ENCODE peak calls at places on chromosomes 4 and X, in eight cellular contexts. P is sigmoid colon, N is thyroid gland, W is tibial nerve, L is Peyer's patch, K is A549, E is erythroblast, T is suprapubic skin. D is an unnamed sample.

GRCh38 chrX:126670258-126670657 is 117.6 kb upstream of the DCAF12L1 start:
- DNase-seq in T (no peak), P (no peak), L (no peak), K (no peak), N (no peak), W (no peak), E (no peak), D (no peak)

GRCh38 chr4:71221510-71222466 is 117.0 kb upstream of the SLC4A4 start:
- DNase-seq in W (no peak), P (no peak), K (no peak), L (no peak), E (no peak), T (no peak), N (no peak), D (no peak)

GRCh38 chr4:155597933-155598451 is 68.7 kb upstream of the GUCY1A1 start:
- DNase-seq in T (no peak), W (no peak), N (no peak), L (no peak), E (no peak), P (no peak), K (no peak), D (no peak)

GRCh38 chr4:26197018-26197779 is 123.6 kb upstream of the RBPJ start:
- DNase-seq in E (no peak), N (no peak), W (no peak), L (no peak), K (peak), T (no peak), P (no peak), D (peak)

GRCh38 chrX:107272431-107272921 is 66.1 kb downstream of the DNAAF6 start:
- DNase-seq in W (no peak), L (no peak), N (peak), K (peak), P (no peak), E (peak), T (no peak), D (no peak)

GRCh38 chr4:182789588-182789987 is 127.6 kb downstream of the DCTD start:
- DNase-seq in P (no peak), L (no peak), T (no peak), K (no peak), N (no peak), E (no peak), W (no peak), D (no peak)

GRCh38 chrX:69431417-69431816 is 72.7 kb upstream of the NALF2 start:
- DNase-seq in T (no peak), W (no peak), K (no peak), E (no peak), L (no peak), N (no peak), P (no peak), D (no peak)

GRCh38 chr4:82799006-82799881 is 648 bp upstream of the SCD5 start:
- DNase-seq in T (no peak), N (peak), L (no peak), P (no peak), E (no peak), W (no peak), K (no peak), D (no peak)

GRCh38 chrX:71910526-71911022 is at the start of gene NHSL2:
- DNase-seq in N (peak), K (no peak), T (no peak), E (no peak), L (no peak), P (peak), W (no peak), D (no peak)

GRCh38 chrX:110006161-110006560 is 3.2 kb downstream of the TMEM164 start:
- DNase-seq in E (no peak), L (no peak), W (no peak), K (no peak), T (no peak), P (no peak), N (peak), D (no peak)

GRCh38 chrX:135974279-135974856 is 580 bp upstream of the MMGT1 start:
- DNase-seq in K (peak), N (peak), E (peak), W (peak), P (peak), T (peak), L (peak), D (peak)

GRCh38 chr4:144647095-144647959 is 1.4 kb downstream of the HHIP start:
- DNase-seq in W (no peak), K (peak), E (peak), L (no peak), T (no peak), N (no peak), P (no peak), D (no peak)

GRCh38 chr4:48195853-48196252 is 61.8 kb upstream of the TXK start:
- DNase-seq in T (no peak), W (no peak), K (no peak), L (no peak), P (no peak), N (no peak), E (no peak), D (no peak)
- TF ChIP-seq POLR2A in T (no peak), W (no peak), K (no peak), L (no peak), P (no peak), N (no peak), E (no peak), D (no peak)

GRCh38 chrX:57286507-57287251 is at the start of gene FAAH2:
- DNase-seq in N (peak), T (no peak), L (peak), P (no peak), E (peak), W (no peak), K (peak), D (no peak)
- TF ChIP-seq POLR2A in N (peak), T (no peak), L (peak), P (no peak), E (no peak), W (no peak), K (no peak), D (no peak)

GRCh38 chr4:38311495-38311894 is 351.3 kb downstream of the PTTG2 start:
- DNase-seq in N (no peak), K (no peak), W (no peak), L (no peak), T (no peak), E (no peak), P (no peak), D (no peak)

GRCh38 chr4:38314663-38315062 is 349.3 kb upstream of the KLF3 start:
- DNase-seq in W (no peak), L (peak), E (no peak), K (no peak), P (no peak), N (peak), T (no peak), D (no peak)

GRCh38 chr4:38313999-38314561 is 349.9 kb upstream of the KLF3 start:
- DNase-seq in T (no peak), K (no peak), N (no peak), E (peak), P (no peak), L (peak), W (no peak), D (peak)

GRCh38 chr4:38315296-38315695 is 348.7 kb upstream of the KLF3 start:
- DNase-seq in L (no peak), K (no peak), W (no peak), N (no peak), P (no peak), E (no peak), T (no peak), D (no peak)

GRCh38 chr4:38313175-38313574 is 350.8 kb upstream of the KLF3 start:
- DNase-seq in L (peak), K (no peak), P (no peak), E (no peak), W (no peak), T (no peak), N (no peak), D (no peak)
- TF ChIP-seq POLR2A in L (peak), K (no peak), P (no peak), E (no peak), W (no peak), T (no peak), N (no peak), D (no peak)

GRCh38 chr4:48906283-48907173 is at the start of gene OCIAD2:
- DNase-seq in W (no peak), N (peak), L (peak), T (peak), E (peak), P (peak), K (peak), D (peak)
- TF ChIP-seq POLR2A in W (no peak), N (peak), L (peak), T (no peak), E (peak), P (no peak), K (peak), D (peak)

DNA sequence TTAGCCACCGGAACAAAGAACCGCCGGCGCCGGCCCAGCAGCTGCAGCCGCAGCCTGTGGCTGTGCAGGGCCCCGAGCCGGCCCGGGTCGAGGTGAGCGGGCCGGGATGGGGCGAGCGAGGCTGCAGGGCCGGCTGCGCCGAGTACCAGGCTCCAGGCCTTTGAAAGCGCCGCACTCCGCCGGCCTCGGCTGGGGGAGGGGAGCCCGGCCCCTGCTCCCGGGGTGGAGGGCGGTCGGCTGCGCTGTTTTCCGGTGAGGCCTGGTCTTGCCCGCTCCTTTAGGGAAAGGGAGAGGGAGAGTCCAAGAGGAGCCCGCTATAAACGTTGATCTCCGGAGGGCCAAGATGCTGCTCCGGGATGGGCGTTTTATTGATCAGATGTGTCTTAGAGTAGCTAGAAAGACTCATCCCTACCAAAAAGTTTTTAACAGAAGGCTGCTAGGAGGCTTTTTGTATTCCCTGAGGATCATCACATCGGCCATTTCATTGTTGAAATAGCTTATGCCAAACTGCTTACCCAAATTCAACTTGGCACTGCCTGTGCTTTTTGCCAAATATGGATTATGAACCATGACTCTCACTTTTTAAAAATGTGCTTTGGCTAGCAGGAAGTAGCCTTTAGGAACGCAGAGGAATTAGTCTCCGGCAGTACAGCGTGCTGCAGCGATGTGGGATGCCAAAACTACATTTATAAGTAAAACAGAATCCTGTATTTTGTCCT is 707 bp downstream of the TMEM165 start:
- DNase-seq in L (peak), N (peak), W (no peak), T (peak), K (peak), E (peak), P (peak), D (no peak)
- TF ChIP-seq POLR2A in L (no peak), N (no peak), W (no peak), T (no peak), K (no peak), E (no peak), P (no peak), D (no peak)

D was measured in H54.